ENCODE peak calls at places on chromosomes 6 and 20, in four cellular contexts. Q is HL-60, W is GM12878, A is K562. S is an unnamed sample.

GRCh38 chr6:66068907-66069306 is 361.9 kb upstream of the EYS start:
- DNase-seq in Q (no peak), W (no peak), A (no peak), S (no peak)

GRCh38 chr20:20710847-20711315 is 1.6 kb downstream of the RALGAPA2 start:
- DNase-seq in Q (peak), W (no peak), A (peak), S (no peak)

GRCh38 chr6:34149831-34150400 is 4.0 kb upstream of the GRM4 start:
- DNase-seq in Q (no peak), W (no peak), A (no peak), S (no peak)

GRCh38 chr6:11332463-11332862 is 100.0 kb upstream of the NEDD9 start:
- DNase-seq in Q (no peak), W (no peak), A (no peak), S (no peak)

GRCh38 chr6:158772172-158772571 is 47.0 kb downstream of the EZR start:
- DNase-seq in Q (no peak), W (no peak), A (no peak), S (no peak)

GRCh38 chr20:60053125-60053812 is 95.0 kb downstream of the CDH26 start:
- DNase-seq in Q (peak), W (no peak), A (no peak), S (no peak)

GRCh38 chr6:25717856-25718740 is 36.4 kb upstream of the SLC17A4 start:
- DNase-seq in Q (no peak), W (no peak), A (peak), S (no peak)

GRCh38 chr20:5349448-5349847 is 32.7 kb upstream of the PROKR2 start:
- DNase-seq in Q (no peak), W (no peak), A (no peak), S (no peak)

GRCh38 chr6:146905313-146905712 is 298.9 kb upstream of the STXBP5 start:
- DNase-seq in Q (no peak), W (no peak), A (no peak), S (no peak)

GRCh38 chr20:38473353-38473795 is 731 bp downstream of the RALGAPB start:
- DNase-seq in Q (peak), W (no peak), A (peak), S (no peak)

GRCh38 chr6:82144852-82145332 is 102.7 kb downstream of the IBTK start:
- DNase-seq in Q (no peak), W (no peak), A (peak), S (no peak)

GRCh38 chr6:126181890-126182289 is 158.0 kb upstream of the CENPW start:
- DNase-seq in Q (no peak), W (no peak), A (no peak), S (no peak)
- TF ChIP-seq SPI1 in Q (no peak), W (no peak), A (no peak), S (no peak)

DNA sequence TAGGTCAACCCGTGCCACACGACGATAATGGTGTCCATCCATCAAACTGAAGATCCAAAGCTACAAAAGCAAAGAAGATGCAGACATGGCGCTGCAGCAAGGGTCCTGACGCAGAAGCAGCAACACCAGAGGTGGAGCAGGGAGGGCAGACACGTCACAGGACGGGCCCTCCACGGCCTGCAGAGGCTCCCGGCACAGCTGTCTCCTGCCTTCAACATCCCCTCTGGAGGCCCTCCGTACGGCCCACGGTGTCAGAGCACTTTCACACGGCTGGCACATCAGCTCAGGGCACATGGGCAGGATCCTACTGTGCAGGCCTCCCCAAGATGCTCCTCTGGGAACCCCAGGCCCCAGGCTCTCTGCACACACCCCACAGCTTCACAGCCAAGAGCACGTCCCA is 37.6 kb downstream of the WDR27 start:
- DNase-seq in Q (no peak), W (no peak), A (no peak), S (no peak)
- TF ChIP-seq SPI1 in Q (no peak), W (no peak), A (no peak), S (no peak)

GRCh38 chr6:113634352-113635163 is 222.6 kb upstream of the MARCKS start:
- DNase-seq in Q (peak), W (peak), A (no peak), S (no peak)
- TF ChIP-seq SPI1 in Q (peak), W (peak), A (peak), S (peak)

DNA sequence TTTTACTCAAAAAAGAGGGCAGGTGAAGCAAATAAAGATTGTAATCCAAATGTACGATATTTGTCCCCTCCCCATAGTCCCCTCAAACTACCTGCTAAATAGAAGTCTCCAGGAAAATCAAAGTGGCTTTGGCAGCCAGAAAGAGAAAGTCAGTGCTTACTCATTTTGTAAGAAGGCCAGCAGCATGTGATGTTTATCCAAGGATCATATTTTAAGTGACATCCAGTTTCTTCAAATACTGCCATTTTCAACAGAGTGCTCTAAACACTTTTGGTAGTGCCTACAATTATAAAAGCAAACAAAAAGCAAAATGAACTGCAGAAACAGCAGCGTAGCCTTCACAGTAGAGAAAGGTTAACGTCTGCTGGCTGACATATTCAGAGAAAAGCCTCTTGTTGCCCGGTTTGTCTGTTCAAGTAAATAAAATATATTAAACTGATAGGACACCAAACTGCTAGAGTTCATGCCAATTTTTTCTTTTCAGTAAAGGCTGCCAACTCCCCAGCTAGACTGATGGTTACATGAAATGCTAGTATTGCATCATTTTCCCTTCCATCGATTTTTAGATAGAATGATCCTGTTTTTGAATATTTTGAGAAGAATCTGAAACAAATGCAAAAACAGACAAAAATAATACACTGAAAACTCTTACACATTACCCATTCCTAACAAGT is 705.7 kb upstream of the SLC35B3 start:
- DNase-seq in Q (no peak), W (no peak), A (no peak), S (no peak)
- TF ChIP-seq SPI1 in Q (no peak), W (no peak), A (no peak), S (no peak)

GRCh38 chr20:40880063-40880715 is 148.4 kb upstream of the TOP1 start:
- DNase-seq in Q (peak), W (peak), A (no peak), S (peak)
- TF ChIP-seq SPI1 in Q (peak), W (peak), A (peak), S (peak)

S was measured in GM12891.